ENCODE peak calls at places on chromosomes 3 and 15, in four cellular contexts. A, T, C and L are unnamed samples. For H3K27me3 and H3K4me1, the result is how much of the 10 kb centered on the place peaks cover.

GRCh38 chr3:18758047-18758704 is 333.0 kb upstream of the SATB1 start:
- DNase-seq in A (peak), T (no peak), C (no peak), L (no peak)

GRCh38 chr3:31420311-31420710 is 112.4 kb upstream of the STT3B start:
- DNase-seq in A (no peak), T (no peak), C (no peak), L (no peak)

GRCh38 chr3:58962816-58963215 is 87.0 kb downstream of the CFAP20DC start:
- DNase-seq in A (no peak), T (no peak), C (no peak), L (no peak)

GRCh38 chr3:42214565-42215283 is 51.3 kb downstream of the CCK start:
- DNase-seq in A (no peak), T (no peak), C (no peak), L (no peak)

GRCh38 chr15:62119224-62119925 is 45.7 kb downstream of the C2CD4B start:
- DNase-seq in A (peak), T (no peak), C (no peak), L (peak)

GRCh38 chr3:128727996-128728395 is 2.0 kb downstream of the RAB7A start:
- DNase-seq in A (no peak), T (no peak), C (peak), L (no peak)

GRCh38 chr15:99239545-99240198 is 9.7 kb downstream of the TTC23 start:
- DNase-seq in A (no peak), T (no peak), C (no peak), L (no peak)

GRCh38 chr3:100087203-100087602 is 27.1 kb downstream of the FILIP1L start:
- DNase-seq in A (no peak), T (no peak), C (no peak), L (no peak)

GRCh38 chr15:58931985-58932384 is 1.5 kb downstream of the SLTM start:
- DNase-seq in A (peak), T (no peak), C (no peak), L (no peak)

GRCh38 chr15:58438956-58439355 is 7.2 kb downstream of the LIPC start:
- DNase-seq in A (peak), T (peak), C (no peak), L (peak)

GRCh38 chr15:28948036-28948435 is 62.3 kb downstream of the APBA2 start:
- DNase-seq in A (no peak), T (no peak), C (peak), L (no peak)

GRCh38 chr15:32849769-32850668 is 132.2 kb downstream of the GREM1 start:
- DNase-seq in A (no peak), T (no peak), C (no peak), L (no peak)

GRCh38 chr15:71353171-71353570 is 237.9 kb downstream of the THSD4 start:
- DNase-seq in A (no peak), T (no peak), C (no peak), L (no peak)

GRCh38 chr3:187713504-187713903 is 11.1 kb upstream of the RTP2 start:
- DNase-seq in A (no peak), T (no peak), C (no peak), L (no peak)

GRCh38 chr3:77240072-77240650 is 200.3 kb downstream of the ROBO2 start:
- DNase-seq in A (no peak), T (no peak), C (no peak), L (no peak)

DNA sequence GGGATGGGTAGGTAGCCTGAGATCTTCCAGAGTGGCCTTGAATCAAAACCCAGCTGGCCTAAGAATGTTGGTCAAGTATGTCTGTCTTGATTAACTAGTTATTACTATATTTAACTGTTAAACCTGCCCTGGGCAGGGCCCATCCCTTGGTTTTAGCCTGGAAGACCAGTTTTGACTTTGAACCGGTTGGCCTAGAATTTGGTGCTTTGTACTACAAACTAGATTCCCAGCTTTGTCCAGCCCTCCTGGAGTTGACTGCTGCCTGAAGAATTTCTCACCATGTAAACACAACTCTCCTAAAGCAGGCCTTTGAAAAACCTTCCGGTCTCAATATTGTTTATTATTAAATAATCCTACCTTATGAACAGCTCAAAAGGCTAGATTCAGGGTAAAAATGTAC is 16.0 kb downstream of the C15orf62 start:
- DNase-seq in A (no peak), T (no peak), C (no peak), L (no peak)
- H3K27me3 ChIP-seq in A (under half), T (under half), C (under half), L (under half)

GRCh38 chr3:101533603-101533968 is 20.6 kb upstream of the SENP7 start:
- DNase-seq in A (no peak), T (no peak), C (no peak), L (no peak)

GRCh38 chr3:101530213-101531047 is 17.4 kb upstream of the SENP7 start:
- DNase-seq in A (no peak), T (no peak), C (no peak), L (no peak)

GRCh38 chr3:101535221-101535620 is 22.2 kb upstream of the SENP7 start:
- DNase-seq in A (no peak), T (no peak), C (no peak), L (no peak)

GRCh38 chr3:101531473-101532086 is 18.6 kb upstream of the SENP7 start:
- DNase-seq in A (no peak), T (no peak), C (no peak), L (no peak)

DNA sequence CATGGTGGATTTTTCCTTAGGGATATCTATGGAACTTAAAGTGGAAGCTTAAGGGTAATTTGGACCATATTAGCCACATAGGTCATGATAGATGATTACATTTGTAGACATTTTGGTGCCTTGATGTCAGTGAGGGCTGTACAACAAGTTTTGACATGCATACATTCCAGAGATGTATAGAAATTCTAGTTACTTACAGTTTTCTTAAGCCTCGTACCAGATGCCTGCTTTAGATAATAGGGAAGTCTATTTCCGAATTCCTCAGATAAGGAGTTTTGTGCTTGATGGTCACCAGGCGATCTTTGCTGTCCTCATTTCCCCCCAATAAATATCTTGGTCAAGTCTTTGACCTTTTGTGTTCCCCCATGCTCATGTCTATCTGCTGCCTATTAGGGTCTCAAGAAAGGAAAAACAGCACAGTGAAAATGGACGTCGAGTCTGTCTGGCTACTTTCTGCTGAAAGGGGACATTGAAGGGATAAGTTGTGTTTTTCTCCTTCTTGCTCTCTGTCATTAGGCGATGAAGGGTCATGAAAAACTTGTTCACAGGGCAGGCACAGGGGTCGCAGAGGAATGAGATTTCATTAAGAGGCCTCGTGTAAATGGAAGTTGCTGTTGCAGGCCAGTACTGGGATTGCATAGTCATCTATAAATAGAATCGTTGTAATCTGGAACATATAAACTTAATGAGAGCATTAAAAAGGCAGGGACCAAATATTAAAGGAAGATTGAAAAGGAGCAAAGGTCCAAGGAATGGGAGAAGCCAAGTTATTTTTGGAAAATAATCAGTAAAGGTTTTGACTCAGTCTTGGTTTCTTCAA is 20.0 kb upstream of the SENP7 start:
- DNase-seq in A (no peak), T (no peak), C (no peak), L (no peak)
- TF ChIP-seq POLR2A in A (no peak), T (no peak), C (no peak), L (no peak)

DNA sequence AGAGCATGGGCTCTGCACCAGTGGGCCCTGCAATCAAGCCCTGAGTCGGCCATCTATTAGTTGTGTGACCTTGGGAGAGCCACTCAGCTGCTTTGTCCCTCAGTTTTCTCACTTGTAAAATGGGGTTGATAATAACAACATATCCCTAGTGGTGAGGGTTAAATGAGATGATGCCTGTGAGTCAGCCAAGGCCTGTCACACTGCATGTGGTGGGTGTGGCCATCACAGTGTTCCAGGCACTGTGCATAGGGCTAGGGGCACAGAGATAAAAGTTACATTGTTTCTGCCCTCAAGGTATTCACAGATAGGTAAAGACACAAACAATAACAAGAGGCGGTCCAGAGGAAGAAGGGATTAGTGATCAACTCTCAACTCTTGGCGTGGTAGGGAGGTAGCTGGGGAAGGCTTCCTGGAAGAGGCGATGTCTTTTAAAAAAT is 19.5 kb downstream of the SMAD6 start:
- DNase-seq in A (no peak), T (no peak), C (no peak), L (no peak)
- H3K4me1 ChIP-seq in A (under half), T (under half), C (under half), L (under half)

GRCh38 chr3:170749765-170750477 is 120.1 kb downstream of the RPL22L1 start:
- DNase-seq in A (no peak), T (no peak), C (no peak), L (no peak)
- H3K27me3 ChIP-seq in A (under half), T (under half), C (under half), L (under half)